ENCODE peak calls at places on chromosomes 13 and 19, in seven cellular contexts. J, C, P, B, M, Z and R are unnamed samples.

GRCh38 chr13:42110410-42111155 is 62.1 kb downstream of the DGKH start:
- DNase-seq in J (peak), C (peak), P (peak), B (no peak), M (peak), Z (peak), R (peak)

GRCh38 chr19:30755581-30755980 is 383.4 kb downstream of the ZNF536 start:
- DNase-seq in J (no peak), C (no peak), P (no peak), B (no peak), M (no peak), Z (no peak), R (no peak)

GRCh38 chr13:43567608-43568007 is 219.2 kb downstream of the ENOX1 start:
- DNase-seq in J (peak), C (no peak), P (no peak), B (no peak), M (no peak), Z (no peak), R (no peak)

GRCh38 chr19:46515879-46516350 is 20.2 kb upstream of the PNMA8B start:
- DNase-seq in J (peak), C (peak), P (no peak), B (no peak), M (peak), Z (peak), R (no peak)

GRCh38 chr13:40664100-40665060 is 2.1 kb downstream of the FOXO1 start:
- DNase-seq in J (peak), C (peak), P (peak), B (peak), M (peak), Z (peak), R (no peak)

GRCh38 chr13:65112123-65113075 is 2117.7 kb downstream of the PCDH9 start:
- DNase-seq in J (peak), C (no peak), P (no peak), B (no peak), M (peak), Z (peak), R (no peak)

GRCh38 chr19:10701955-10702307 is 692 bp downstream of the QTRT1 start:
- DNase-seq in J (no peak), C (no peak), P (peak), B (no peak), M (peak), Z (no peak), R (no peak)

GRCh38 chr19:39433480-39434079 is 2.2 kb downstream of the RPS16 start:
- DNase-seq in J (peak), C (no peak), P (no peak), B (no peak), M (no peak), Z (no peak), R (no peak)

GRCh38 chr13:28355822-28356371 is 139.0 kb downstream of the FLT1 start:
- DNase-seq in J (no peak), C (no peak), P (no peak), B (no peak), M (peak), Z (peak), R (no peak)

GRCh38 chr13:51547425-51548176 is 36.7 kb upstream of the WDFY2 start:
- DNase-seq in J (no peak), C (no peak), P (no peak), B (no peak), M (no peak), Z (no peak), R (no peak)

GRCh38 chr13:21458457-21458815 is 667 bp downstream of the ZDHHC20 start:
- DNase-seq in J (peak), C (peak), P (peak), B (no peak), M (peak), Z (no peak), R (no peak)

GRCh38 chr19:1057185-1057857 is 9.6 kb upstream of the ARHGAP45 start:
- DNase-seq in J (peak), C (no peak), P (no peak), B (no peak), M (peak), Z (peak), R (no peak)

GRCh38 chr19:29896790-29897189 is 45.2 kb upstream of the URI1 start:
- DNase-seq in J (no peak), C (no peak), P (no peak), B (no peak), M (no peak), Z (no peak), R (no peak)

GRCh38 chr13:36428083-36428482 is 4.2 kb upstream of the CCNA1 start:
- DNase-seq in J (peak), C (no peak), P (no peak), B (no peak), M (no peak), Z (no peak), R (no peak)

GRCh38 chr13:26679945-26680516 is 80.6 kb downstream of the GPR12 start:
- DNase-seq in J (no peak), C (no peak), P (no peak), B (no peak), M (peak), Z (peak), R (no peak)

GRCh38 chr13:43319617-43320444 is 296.4 kb downstream of the DNAJC15 start:
- DNase-seq in J (no peak), C (no peak), P (no peak), B (no peak), M (no peak), Z (peak), R (no peak)

GRCh38 chr19:3849092-3849491 is 19.7 kb downstream of the ZFR2 start:
- DNase-seq in J (no peak), C (no peak), P (peak), B (no peak), M (peak), Z (no peak), R (no peak)

GRCh38 chr19:55642153-55643002 is 1.1 kb upstream of the ZNF581 start:
- DNase-seq in J (no peak), C (no peak), P (no peak), B (no peak), M (peak), Z (no peak), R (no peak)

GRCh38 chr19:42242071-42242511 is 311 bp downstream of the GSK3A start:
- DNase-seq in J (no peak), C (no peak), P (no peak), B (peak), M (peak), Z (no peak), R (no peak)

GRCh38 chr19:16262618-16263017 is 62.0 kb upstream of the KLF2 start:
- DNase-seq in J (peak), C (no peak), P (no peak), B (no peak), M (no peak), Z (no peak), R (no peak)

GRCh38 chr19:4067396-4068057 is 828 bp upstream of the ZBTB7A start:
- DNase-seq in J (no peak), C (no peak), P (no peak), B (peak), M (peak), Z (no peak), R (no peak)

GRCh38 chr13:44219808-44220544 is 153.6 kb upstream of the SERP2 start:
- DNase-seq in J (peak), C (peak), P (no peak), B (no peak), M (no peak), Z (peak), R (no peak)